ENCODE peak calls at places on chromosomes 5 and 9, in four cellular contexts. F is WTC11, C is AG04450, N is IMR-90. M is an unnamed sample.

GRCh38 chr5:144028058-144028457 is 142.4 kb downstream of the YIPF5 start:
- DNase-seq in F (no peak), C (no peak), N (peak; percentile 51), M (no peak)

GRCh38 chr5:175747539-175748060 is 89.7 kb downstream of the HRH2 start:
- DNase-seq in F (no peak), C (no peak), N (no peak), M (no peak)

GRCh38 chr5:56326116-56326515 is 93.0 kb upstream of the ANKRD55 start:
- DNase-seq in F (no peak), C (no peak), N (no peak), M (no peak)

GRCh38 chr5:164475339-164475977 is 970.0 kb downstream of the MAT2B start:
- DNase-seq in F (no peak), C (no peak), N (peak; percentile 56), M (no peak)

GRCh38 chr5:143445726-143446125 is 42.2 kb upstream of the NR3C1 start:
- DNase-seq in F (no peak), C (no peak), N (peak; percentile 24), M (no peak)

GRCh38 chr5:122400961-122401360 is 88.9 kb downstream of the SNCAIP start:
- DNase-seq in F (no peak), C (no peak), N (no peak), M (no peak)

GRCh38 chr5:73519531-73520283 is 21.5 kb downstream of the BTF3 start:
- DNase-seq in F (peak; percentile 77), C (peak; percentile 56), N (peak; percentile 84), M (peak; percentile 41)

GRCh38 chr9:91898451-91899433 is 51.3 kb downstream of the ROR2 start:
- DNase-seq in F (peak; percentile 40), C (no peak), N (peak; percentile 50), M (no peak)

GRCh38 chr9:120935383-120935857 is 8.8 kb upstream of the TRAF1 start:
- DNase-seq in F (no peak), C (peak; percentile 80), N (peak; percentile 91), M (no peak)

GRCh38 chr9:105138306-105138801 is 106.1 kb upstream of the SLC44A1 start:
- DNase-seq in F (peak; percentile 42), C (no peak), N (no peak), M (no peak)

GRCh38 chr9:114988962-114989599 is 58.7 kb upstream of the TNFSF8 start:
- DNase-seq in F (no peak), C (no peak), N (no peak), M (no peak)

GRCh38 chr9:111427186-111427585 is 57.0 kb downstream of the ECPAS start:
- DNase-seq in F (no peak), C (no peak), N (peak; percentile 67), M (no peak)

GRCh38 chr9:107161338-107161737 is 121.7 kb upstream of the RAD23B start:
- DNase-seq in F (no peak), C (no peak), N (no peak), M (no peak)

GRCh38 chr9:17810728-17811634 is 232.1 kb downstream of the SH3GL2 start:
- DNase-seq in F (peak; percentile 47), C (peak; percentile 23), N (peak; percentile 66), M (no peak)

GRCh38 chr5:176364765-176365662 is at the start of gene ARL10:
- DNase-seq in F (peak; percentile 37), C (no peak), N (peak; percentile 20), M (no peak)

GRCh38 chr9:135219676-135220600 is 132.5 kb downstream of the OLFM1 start:
- DNase-seq in F (peak; percentile 10), C (no peak), N (no peak), M (no peak)

GRCh38 chr5:66174338-66174737 is 30.2 kb downstream of the SREK1 start:
- DNase-seq in F (no peak), C (no peak), N (peak; percentile 47), M (no peak)
- TF ChIP-seq CTCF in F (no peak), C (peak; percentile 63), N (peak; percentile 42), M (peak; percentile 8)

GRCh38 chr9:21408817-21409216 is at the start of gene IFNA8:
- DNase-seq in F (no peak), C (no peak), N (no peak), M (no peak)

GRCh38 chr9:21415492-21416267 is 6.8 kb downstream of the IFNA8 start:
- DNase-seq in F (no peak), C (no peak), N (no peak), M (no peak)

GRCh38 chr9:21414220-21414940 is 5.5 kb downstream of the IFNA8 start:
- DNase-seq in F (no peak), C (no peak), N (no peak), M (no peak)

GRCh38 chr9:21412109-21412508 is 3.2 kb downstream of the IFNA8 start:
- DNase-seq in F (no peak), C (no peak), N (no peak), M (no peak)

GRCh38 chr9:21413089-21414023 is 4.4 kb downstream of the IFNA8 start:
- DNase-seq in F (no peak), C (no peak), N (no peak), M (no peak)
- TF ChIP-seq CTCF in F (peak; percentile 10), C (peak; percentile 35), N (peak; percentile 16), M (no peak)

GRCh38 chr5:160792281-160792680 is 59.7 kb downstream of the ATP10B start:
- DNase-seq in F (no peak), C (no peak), N (no peak), M (no peak)

GRCh38 chr5:160789219-160789820 is 62.7 kb downstream of the ATP10B start:
- DNase-seq in F (no peak), C (no peak), N (no peak), M (no peak)

GRCh38 chr5:160792732-160793454 is 59.1 kb downstream of the ATP10B start:
- DNase-seq in F (no peak), C (no peak), N (no peak), M (no peak)

GRCh38 chr5:160787247-160787646 is 64.8 kb downstream of the ATP10B start:
- DNase-seq in F (peak; percentile 59), C (no peak), N (no peak), M (no peak)
- TF ChIP-seq CTCF in F (no peak), C (peak; percentile 25), N (no peak), M (no peak)

DNA sequence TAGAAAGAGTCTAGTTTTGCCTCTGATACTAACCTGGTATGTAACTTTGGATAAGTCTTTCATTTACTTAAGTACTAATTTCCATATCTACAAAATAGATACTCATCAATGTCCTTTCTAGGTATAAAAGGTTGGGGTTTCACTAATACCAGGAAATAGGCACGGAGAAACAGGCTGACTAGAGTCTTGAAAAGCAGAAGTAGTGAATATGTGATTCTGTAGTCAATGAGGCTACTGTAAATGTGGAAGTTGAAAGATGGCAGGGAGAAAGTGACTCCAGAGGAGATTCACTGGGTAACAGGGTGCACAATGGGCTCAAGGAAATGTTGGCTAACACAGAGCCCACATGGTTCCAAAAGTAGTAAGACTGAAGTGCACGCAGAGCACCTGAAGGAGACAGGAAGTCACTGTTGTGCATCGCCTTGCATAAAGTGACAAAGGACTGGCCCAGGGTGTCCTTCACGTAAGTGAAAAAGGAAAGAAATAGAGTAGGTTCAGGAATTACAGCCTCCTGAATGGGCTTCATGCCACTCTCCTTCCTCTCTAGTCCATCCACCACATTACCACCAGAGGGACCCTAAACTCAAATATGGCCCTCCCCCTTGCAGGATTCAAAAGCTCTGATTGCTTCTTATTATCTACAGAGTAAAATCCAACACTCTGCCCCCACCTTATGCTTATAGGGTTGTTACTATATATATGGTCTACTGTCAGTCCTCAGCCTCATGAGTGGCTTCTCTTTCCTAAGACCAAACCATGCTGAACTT is 288.0 kb upstream of the SMARCA2 start:
- DNase-seq in F (peak; percentile 22), C (no peak), N (no peak), M (no peak)
- TF ChIP-seq CTCF in F (no peak), C (no peak), N (no peak), M (no peak)

GRCh38 chr5:81337803-81338202 is 36.4 kb downstream of the ZCCHC9 start:
- DNase-seq in F (no peak), C (no peak), N (no peak), M (no peak)
- TF ChIP-seq CTCF in F (no peak), C (no peak), N (no peak), M (no peak)

GRCh38 chr5:107840592-107840991 is 169.9 kb upstream of the EFNA5 start:
- DNase-seq in F (no peak), C (no peak), N (no peak), M (no peak)
- TF ChIP-seq CTCF in F (no peak), C (no peak), N (no peak), M (no peak)

GRCh38 chr9:14967450-14968321 is 57.5 kb upstream of the FREM1 start:
- DNase-seq in F (no peak), C (no peak), N (no peak), M (no peak)
- TF ChIP-seq CTCF in F (no peak), C (no peak), N (no peak), M (no peak)